ENCODE peak calls at places on chromosomes 4 and X, in nine cellular contexts. O, B, A, T, F, J, W, C and G are unnamed samples.
A peak's percentile ranks its signal among the peaks of the same experiment; 100 is the strongest.

GRCh38 chrX:131262738-131263679 is 26.1 kb downstream of the IGSF1 start:
- DNase-seq in W (peak; percentile 47), T (no peak), J (no peak), O (no peak), A (no peak), C (no peak), F (peak; percentile 24), B (no peak), G (no peak)

GRCh38 chrX:117996408-117996807 is 120.2 kb downstream of the KLHL13 start:
- DNase-seq in C (no peak), F (no peak), A (no peak), W (no peak), J (no peak), B (no peak), O (no peak), T (no peak), G (no peak)

GRCh38 chr4:181189751-181190150 is 1053.5 kb upstream of the TENM3 start:
- DNase-seq in B (no peak), W (no peak), F (no peak), A (no peak), T (no peak), C (no peak), O (no peak), J (no peak), G (no peak)

GRCh38 chr4:39295784-39296183 is 70.4 kb downstream of the RFC1 start:
- DNase-seq in A (no peak), J (no peak), B (no peak), O (no peak), F (no peak), W (no peak), T (no peak), C (no peak), G (no peak)

GRCh38 chr4:144969793-144970192 is 128.2 kb downstream of the ANAPC10 start:
- DNase-seq in B (no peak), T (no peak), W (no peak), C (no peak), F (no peak), J (no peak), A (no peak), O (no peak), G (no peak)

GRCh38 chrX:153862369-153863250 is 23.4 kb downstream of the L1CAM start:
- DNase-seq in J (no peak), A (no peak), F (no peak), W (no peak), O (no peak), B (no peak), C (no peak), T (no peak), G (peak; percentile 26)

GRCh38 chrX:7346021-7346420 is 198.1 kb upstream of the PUDP start:
- DNase-seq in A (no peak), O (no peak), J (no peak), C (no peak), F (no peak), W (peak; percentile 14), T (no peak), B (no peak), G (no peak)

GRCh38 chrX:150587585-150588503 is 19.4 kb downstream of the MTM1 start:
- DNase-seq in O (peak; percentile 32), T (peak; percentile 51), J (no peak), C (no peak), B (peak; percentile 46), F (no peak), A (no peak), W (peak; percentile 50), G (peak; percentile 33)

GRCh38 chr4:110128092-110128989 is 70.1 kb downstream of the ELOVL6 start:
- DNase-seq in A (no peak), O (no peak), F (no peak), B (no peak), J (no peak), C (no peak), T (peak; percentile 43), W (no peak), G (no peak)

GRCh38 chrX:16664059-16664458 is 14.1 kb downstream of the S100G start:
- DNase-seq in T (no peak), J (no peak), O (no peak), A (no peak), W (peak; percentile 60), B (no peak), C (no peak), F (no peak), G (no peak)

GRCh38 chrX:155959018-155959587 is 38.4 kb upstream of the IL9R start:
- DNase-seq in T (no peak), J (no peak), A (no peak), C (no peak), B (no peak), W (no peak), F (no peak), O (no peak), G (no peak)

GRCh38 chr4:151806511-151806927 is 45.7 kb upstream of the GATB start:
- DNase-seq in J (peak; percentile 67), B (no peak), O (no peak), A (no peak), W (peak; percentile 32), T (no peak), C (no peak), F (peak; percentile 11), G (no peak)

GRCh38 chrX:39679497-39680157 is 418.1 kb downstream of the BCOR start:
- DNase-seq in J (no peak), B (no peak), F (no peak), O (no peak), A (no peak), C (no peak), W (no peak), T (no peak), G (no peak)

GRCh38 chr4:1051472-1051871 is 40.0 kb downstream of the FGFRL1 start:
- DNase-seq in T (no peak), J (no peak), A (no peak), C (no peak), B (no peak), O (no peak), F (no peak), W (no peak), G (no peak)

GRCh38 chr4:169689681-169690080 is 68.1 kb downstream of the HPF1 start:
- DNase-seq in T (no peak), J (no peak), F (no peak), A (no peak), O (no peak), B (no peak), W (no peak), C (no peak), G (no peak)

GRCh38 chr4:30718021-30718888 is 1.9 kb upstream of the PCDH7 start:
- DNase-seq in A (no peak), F (no peak), W (peak; percentile 25), C (no peak), T (peak; percentile 49), O (no peak), J (peak; percentile 53), B (no peak), G (peak; percentile 46)

GRCh38 chr4:154953691-154954090 is 172.6 kb downstream of the RBM46 start:
- DNase-seq in J (no peak), F (no peak), O (no peak), C (no peak), T (no peak), W (no peak), A (no peak), B (no peak), G (no peak)

GRCh38 chr4:13700196-13701140 is 72.9 kb upstream of the BOD1L1 start:
- DNase-seq in B (no peak), A (no peak), C (no peak), T (no peak), O (no peak), W (peak; percentile 92), J (no peak), F (no peak), G (no peak)

GRCh38 chrX:11105080-11105479 is 6.1 kb upstream of the HCCS start:
- DNase-seq in J (no peak), F (peak; percentile 14), C (no peak), O (no peak), T (no peak), A (no peak), W (peak; percentile 59), B (no peak), G (no peak)

GRCh38 chr4:155705664-155706063 is 39.0 kb downstream of the GUCY1A1 start:
- DNase-seq in A (no peak), W (peak; percentile 10), T (no peak), C (no peak), F (peak; percentile 50), O (no peak), B (no peak), J (no peak), G (no peak)

GRCh38 chr4:128228021-128228571 is 59.5 kb downstream of the PGRMC2 start:
- DNase-seq in A (no peak), O (no peak), W (peak; percentile 79), F (no peak), J (no peak), T (no peak), C (no peak), B (no peak), G (no peak)

GRCh38 chrX:136146614-136147319 is 566 bp upstream of the FHL1 start:
- DNase-seq in A (no peak), C (peak; percentile 4), O (no peak), T (no peak), F (no peak), B (peak; percentile 15), W (peak; percentile 7), J (no peak), G (no peak)

GRCh38 chr4:110287130-110287529 is 88.7 kb upstream of the ELOVL6 start:
- DNase-seq in C (no peak), O (no peak), J (peak; percentile 52), B (no peak), W (peak; percentile 84), F (peak; percentile 87), T (no peak), A (no peak), G (no peak)

GRCh38 chr4:122728781-122729330 is 3.6 kb upstream of the BBS12 start:
- DNase-seq in O (no peak), J (no peak), B (no peak), C (no peak), T (no peak), A (no peak), F (no peak), W (no peak), G (no peak)

GRCh38 chrX:14777484-14777883 is 95.4 kb downstream of the FANCB start:
- DNase-seq in B (no peak), O (no peak), W (peak; percentile 2), T (no peak), C (no peak), F (peak; percentile 3), A (no peak), J (peak; percentile 34), G (no peak)

GRCh38 chr4:20418865-20419451 is 167.3 kb downstream of the SLIT2 start:
- DNase-seq in A (no peak), F (peak; percentile 18), W (peak; percentile 57), T (no peak), J (peak; percentile 35), O (no peak), B (no peak), C (peak; percentile 52), G (peak; percentile 27)

GRCh38 chrX:119041175-119041574 is 31.6 kb upstream of the CT47C1 start:
- DNase-seq in F (peak; percentile 82), W (peak; percentile 82), A (no peak), T (peak; percentile 51), B (no peak), O (no peak), J (peak; percentile 79), C (no peak), G (no peak)

GRCh38 chr4:162201673-162202072 is 37.9 kb upstream of the FSTL5 start:
- DNase-seq in A (no peak), F (no peak), W (no peak), J (peak; percentile 53), T (no peak), B (no peak), C (no peak), O (no peak), G (no peak)

GRCh38 chrX:40127052-40127451 is 29.3 kb upstream of the BCOR start:
- DNase-seq in B (no peak), J (no peak), W (no peak), A (no peak), F (no peak), O (no peak), C (no peak), T (no peak), G (no peak)